ENCODE peak calls at places on chromosomes 1 and 21, in seven cellular contexts. K is nucleus accumbens; E is foreskin melanocyte; L is DMS 273 treated with DMSO at 0.1 percent for 48 hours; H is HCEC 1CT; T is neural progenitor cell; V is stimulated activated naive B cell treated with anti-CD40 and anti-IgM and Interleukin-4, amounts not matched to agents 10 μg/mL and 1 μg/mL and 100 μg/mL, for 72 hours. S is an unnamed sample.

GRCh38 chr1:32438136-32438535 is 26.7 kb upstream of the ZBTB8B start:
- DNase-seq in T (no peak), E (no peak), H (no peak), K (no peak), V (no peak), L (no peak), S (no peak)

GRCh38 chr1:165861911-165862310 is 34.5 kb downstream of the UCK2 start:
- DNase-seq in H (no peak), V (no peak), K (no peak), E (no peak), T (no peak), L (no peak), S (no peak)

GRCh38 chr1:203378529-203379271 is 27.8 kb upstream of the FMOD start:
- DNase-seq in V (no peak), H (peak), K (no peak), T (no peak), L (peak), E (no peak), S (peak)

GRCh38 chr1:68624233-68624632 is 127.4 kb upstream of the DEPDC1 start:
- DNase-seq in H (peak), E (no peak), V (no peak), T (peak), K (no peak), L (no peak), S (peak)

GRCh38 chr21:35449846-35450245 is 400.7 kb upstream of the RUNX1 start:
- DNase-seq in H (no peak), K (no peak), L (no peak), V (no peak), E (no peak), T (no peak), S (no peak)

GRCh38 chr1:1437904-1438376 is 2.5 kb downstream of the VWA1 start:
- DNase-seq in T (no peak), L (no peak), H (no peak), K (no peak), V (no peak), E (no peak), S (no peak)

GRCh38 chr1:234486858-234487830 is 8.2 kb upstream of the TARBP1 start:
- DNase-seq in H (peak), K (peak), E (peak), T (no peak), L (no peak), V (no peak), S (peak)

GRCh38 chr1:226761322-226761721 is 22.2 kb upstream of the ITPKB start:
- DNase-seq in E (no peak), T (no peak), V (no peak), L (no peak), K (no peak), H (peak), S (no peak)

GRCh38 chr21:10272216-10272615 is 249.2 kb upstream of the TPTE start:
- DNase-seq in V (no peak), H (peak), T (no peak), L (no peak), E (no peak), K (no peak), S (no peak)

GRCh38 chr21:40555129-40555528 is 291.8 kb downstream of the DSCAM start:
- DNase-seq in L (no peak), T (no peak), E (no peak), K (no peak), H (no peak), V (no peak), S (no peak)

GRCh38 chr1:246012271-246012854 is 494.7 kb downstream of the SMYD3 start:
- DNase-seq in L (peak), V (no peak), K (no peak), H (peak), E (no peak), T (peak), S (no peak)

GRCh38 chr1:10540277-10541005 is 65.7 kb downstream of the PEX14 start:
- DNase-seq in V (no peak), K (no peak), H (no peak), T (no peak), L (no peak), E (peak), S (no peak)

GRCh38 chr1:52725903-52726264 is 369 bp upstream of the ZYG11B start:
- DNase-seq in T (no peak), V (no peak), L (no peak), H (no peak), E (no peak), K (no peak), S (no peak)

GRCh38 chr1:202664083-202664482 is 46.2 kb downstream of the SYT2 start:
- DNase-seq in L (no peak), V (no peak), E (no peak), H (peak), T (no peak), K (no peak), S (no peak)

GRCh38 chr1:39061951-39062350 is 35.8 kb downstream of the NDUFS5 start:
- DNase-seq in L (no peak), T (no peak), V (no peak), H (peak), E (no peak), K (no peak), S (no peak)

GRCh38 chr1:22380024-22380785 is 71.4 kb upstream of the ZBTB40 start:
- DNase-seq in H (peak), V (no peak), K (no peak), L (no peak), T (no peak), E (no peak), S (no peak)

S was measured in NCI-H446 treated with DMSO at 0.1 percent for 48 hours.